ENCODE peak calls at places on chromosomes 11 and 22, in seven cellular contexts. One of them, this sample, is unnamed.

GRCh38 chr11:119121811-119122124 is 388 bp downstream of the HINFP start:
- DNase-seq in fibroblast of the conjunctiva: no peak
- DNase-seq in A549: no peak
- DNase-seq in HL-60: no peak
- DNase-seq in activated CD4-positive, alpha-beta memory T cell treated with anti-CD3 and anti-CD28 coated beads, Interleukin-2, amount 10 ng/mL, durations not matched to agents 7 days and 5 days: no peak
- DNase-seq in thoracic aorta: no peak
- DNase-seq in activated naive CD4-positive, alpha-beta T cell: no peak
- DNase-seq in this sample: no peak

GRCh38 chr11:15073361-15074205 is at the start of gene CALCB:
- DNase-seq in fibroblast of the conjunctiva: no peak
- DNase-seq in A549: no peak
- DNase-seq in HL-60: no peak
- DNase-seq in activated CD4-positive, alpha-beta memory T cell treated with anti-CD3 and anti-CD28 coated beads, Interleukin-2, amount 10 ng/mL, durations not matched to agents 7 days and 5 days: no peak
- DNase-seq in thoracic aorta: no peak
- DNase-seq in activated naive CD4-positive, alpha-beta T cell: no peak
- DNase-seq in this sample: peak

GRCh38 chr11:94576306-94576705 is 9.1 kb downstream of the PIWIL4 start:
- DNase-seq in fibroblast of the conjunctiva: no peak
- DNase-seq in A549: no peak
- DNase-seq in HL-60: peak
- DNase-seq in activated CD4-positive, alpha-beta memory T cell treated with anti-CD3 and anti-CD28 coated beads, Interleukin-2, amount 10 ng/mL, durations not matched to agents 7 days and 5 days: no peak
- DNase-seq in thoracic aorta: no peak
- DNase-seq in activated naive CD4-positive, alpha-beta T cell: no peak
- DNase-seq in this sample: no peak

GRCh38 chr11:77198440-77198849 is 70.4 kb downstream of the MYO7A start:
- DNase-seq in fibroblast of the conjunctiva: no peak
- DNase-seq in A549: peak
- DNase-seq in HL-60: peak
- DNase-seq in activated CD4-positive, alpha-beta memory T cell treated with anti-CD3 and anti-CD28 coated beads, Interleukin-2, amount 10 ng/mL, durations not matched to agents 7 days and 5 days: no peak
- DNase-seq in thoracic aorta: no peak
- DNase-seq in activated naive CD4-positive, alpha-beta T cell: no peak
- DNase-seq in this sample: no peak

GRCh38 chr11:43825217-43825816 is 55.3 kb upstream of the ALKBH3 start:
- DNase-seq in fibroblast of the conjunctiva: no peak
- DNase-seq in A549: peak
- DNase-seq in HL-60: peak
- DNase-seq in activated CD4-positive, alpha-beta memory T cell treated with anti-CD3 and anti-CD28 coated beads, Interleukin-2, amount 10 ng/mL, durations not matched to agents 7 days and 5 days: no peak
- DNase-seq in thoracic aorta: no peak
- DNase-seq in activated naive CD4-positive, alpha-beta T cell: no peak
- DNase-seq in this sample: no peak

GRCh38 chr11:2446590-2447252 is 1.9 kb downstream of the KCNQ1 start:
- DNase-seq in fibroblast of the conjunctiva: no peak
- DNase-seq in A549: no peak
- DNase-seq in HL-60: peak
- DNase-seq in activated CD4-positive, alpha-beta memory T cell treated with anti-CD3 and anti-CD28 coated beads, Interleukin-2, amount 10 ng/mL, durations not matched to agents 7 days and 5 days: peak
- DNase-seq in thoracic aorta: no peak
- DNase-seq in activated naive CD4-positive, alpha-beta T cell: no peak
- DNase-seq in this sample: no peak

GRCh38 chr11:73454987-73455386 is 78.8 kb downstream of the RELT start:
- DNase-seq in fibroblast of the conjunctiva: no peak
- DNase-seq in A549: no peak
- DNase-seq in HL-60: no peak
- DNase-seq in activated CD4-positive, alpha-beta memory T cell treated with anti-CD3 and anti-CD28 coated beads, Interleukin-2, amount 10 ng/mL, durations not matched to agents 7 days and 5 days: no peak
- DNase-seq in thoracic aorta: no peak
- DNase-seq in activated naive CD4-positive, alpha-beta T cell: no peak
- DNase-seq in this sample: no peak

GRCh38 chr22:37492428-37493344 is 6.5 kb upstream of the MFNG start:
- DNase-seq in fibroblast of the conjunctiva: no peak
- DNase-seq in A549: peak
- DNase-seq in HL-60: peak
- DNase-seq in activated CD4-positive, alpha-beta memory T cell treated with anti-CD3 and anti-CD28 coated beads, Interleukin-2, amount 10 ng/mL, durations not matched to agents 7 days and 5 days: peak
- DNase-seq in thoracic aorta: no peak
- DNase-seq in activated naive CD4-positive, alpha-beta T cell: peak
- DNase-seq in this sample: no peak

GRCh38 chr11:113904379-113905101 is at the start of gene HTR3B:
- DNase-seq in fibroblast of the conjunctiva: no peak
- DNase-seq in A549: no peak
- DNase-seq in HL-60: no peak
- DNase-seq in activated CD4-positive, alpha-beta memory T cell treated with anti-CD3 and anti-CD28 coated beads, Interleukin-2, amount 10 ng/mL, durations not matched to agents 7 days and 5 days: no peak
- DNase-seq in thoracic aorta: no peak
- DNase-seq in activated naive CD4-positive, alpha-beta T cell: no peak
- DNase-seq in this sample: no peak

GRCh38 chr22:38423512-38424503 is 31.2 kb downstream of the KCNJ4 start:
- DNase-seq in fibroblast of the conjunctiva: no peak
- DNase-seq in A549: no peak
- DNase-seq in HL-60: peak
- DNase-seq in activated CD4-positive, alpha-beta memory T cell treated with anti-CD3 and anti-CD28 coated beads, Interleukin-2, amount 10 ng/mL, durations not matched to agents 7 days and 5 days: no peak
- DNase-seq in thoracic aorta: no peak
- DNase-seq in activated naive CD4-positive, alpha-beta T cell: no peak
- DNase-seq in this sample: no peak

GRCh38 chr22:31488988-31489617 is 539 bp downstream of the EIF4ENIF1 start:
- DNase-seq in fibroblast of the conjunctiva: no peak
- DNase-seq in A549: no peak
- DNase-seq in HL-60: peak
- DNase-seq in activated CD4-positive, alpha-beta memory T cell treated with anti-CD3 and anti-CD28 coated beads, Interleukin-2, amount 10 ng/mL, durations not matched to agents 7 days and 5 days: peak
- DNase-seq in thoracic aorta: no peak
- DNase-seq in activated naive CD4-positive, alpha-beta T cell: peak
- DNase-seq in this sample: peak

GRCh38 chr11:124394408-124394807 is 4.4 kb downstream of the OR8B3 start:
- DNase-seq in fibroblast of the conjunctiva: peak
- DNase-seq in A549: no peak
- DNase-seq in HL-60: no peak
- DNase-seq in activated CD4-positive, alpha-beta memory T cell treated with anti-CD3 and anti-CD28 coated beads, Interleukin-2, amount 10 ng/mL, durations not matched to agents 7 days and 5 days: no peak
- DNase-seq in thoracic aorta: no peak
- DNase-seq in activated naive CD4-positive, alpha-beta T cell: no peak
- DNase-seq in this sample: no peak

GRCh38 chr11:36075053-36075452 is 131.2 kb downstream of the LDLRAD3 start:
- DNase-seq in fibroblast of the conjunctiva: peak
- DNase-seq in A549: no peak
- DNase-seq in HL-60: no peak
- DNase-seq in activated CD4-positive, alpha-beta memory T cell treated with anti-CD3 and anti-CD28 coated beads, Interleukin-2, amount 10 ng/mL, durations not matched to agents 7 days and 5 days: no peak
- DNase-seq in thoracic aorta: no peak
- DNase-seq in activated naive CD4-positive, alpha-beta T cell: no peak
- DNase-seq in this sample: no peak

GRCh38 chr11:128054323-128054910 is 532.9 kb downstream of the ETS1 start:
- DNase-seq in fibroblast of the conjunctiva: no peak
- DNase-seq in A549: no peak
- DNase-seq in HL-60: no peak
- DNase-seq in activated CD4-positive, alpha-beta memory T cell treated with anti-CD3 and anti-CD28 coated beads, Interleukin-2, amount 10 ng/mL, durations not matched to agents 7 days and 5 days: no peak
- DNase-seq in thoracic aorta: no peak
- DNase-seq in activated naive CD4-positive, alpha-beta T cell: no peak
- DNase-seq in this sample: peak

GRCh38 chr11:59263225-59263894 is 50.6 kb upstream of the MPEG1 start:
- DNase-seq in fibroblast of the conjunctiva: no peak
- DNase-seq in A549: no peak
- DNase-seq in HL-60: peak
- DNase-seq in activated CD4-positive, alpha-beta memory T cell treated with anti-CD3 and anti-CD28 coated beads, Interleukin-2, amount 10 ng/mL, durations not matched to agents 7 days and 5 days: peak
- DNase-seq in thoracic aorta: no peak
- DNase-seq in activated naive CD4-positive, alpha-beta T cell: no peak
- DNase-seq in this sample: no peak

GRCh38 chr11:38582151-38582550 is 1984.1 kb upstream of the RAG2 start:
- DNase-seq in fibroblast of the conjunctiva: no peak
- DNase-seq in A549: no peak
- DNase-seq in HL-60: no peak
- DNase-seq in activated CD4-positive, alpha-beta memory T cell treated with anti-CD3 and anti-CD28 coated beads, Interleukin-2, amount 10 ng/mL, durations not matched to agents 7 days and 5 days: no peak
- DNase-seq in thoracic aorta: no peak
- DNase-seq in activated naive CD4-positive, alpha-beta T cell: no peak
- DNase-seq in this sample: no peak

GRCh38 chr11:46277623-46278386 is at the start of gene CREB3L1:
- DNase-seq in fibroblast of the conjunctiva: no peak
- DNase-seq in A549: no peak
- DNase-seq in HL-60: no peak
- DNase-seq in activated CD4-positive, alpha-beta memory T cell treated with anti-CD3 and anti-CD28 coated beads, Interleukin-2, amount 10 ng/mL, durations not matched to agents 7 days and 5 days: no peak
- DNase-seq in thoracic aorta: no peak
- DNase-seq in activated naive CD4-positive, alpha-beta T cell: no peak
- DNase-seq in this sample: no peak

GRCh38 chr11:76617553-76618265 is 52.8 kb downstream of the LRRC32 start:
- DNase-seq in fibroblast of the conjunctiva: no peak
- DNase-seq in A549: no peak
- DNase-seq in HL-60: no peak
- DNase-seq in activated CD4-positive, alpha-beta memory T cell treated with anti-CD3 and anti-CD28 coated beads, Interleukin-2, amount 10 ng/mL, durations not matched to agents 7 days and 5 days: no peak
- DNase-seq in thoracic aorta: no peak
- DNase-seq in activated naive CD4-positive, alpha-beta T cell: no peak
- DNase-seq in this sample: no peak

This sample was measured in T-helper 2 cell.